ENCODE peak calls at places on chromosomes 12 and 14, in ten cellular contexts. One of them, this sample, is unnamed.

GRCh38 chr14:54348001-54348611 is 48.7 kb upstream of the CDKN3 start:
- DNase-seq in breast epithelium: no peak
- DNase-seq in A549: peak
- DNase-seq in esophagus squamous epithelium: no peak
- DNase-seq in vagina: no peak
- DNase-seq in ovary: no peak
- DNase-seq in suprapubic skin: no peak
- DNase-seq in sigmoid colon: no peak
- DNase-seq in HCT116: peak
- DNase-seq in GM12878: no peak
- DNase-seq in this sample: no peak

GRCh38 chr12:120791669-120792176 is 66.1 kb downstream of the ACADS start:
- DNase-seq in breast epithelium: no peak
- DNase-seq in A549: no peak
- DNase-seq in esophagus squamous epithelium: no peak
- DNase-seq in vagina: no peak
- DNase-seq in ovary: no peak
- DNase-seq in suprapubic skin: no peak
- DNase-seq in sigmoid colon: no peak
- DNase-seq in HCT116: no peak
- DNase-seq in GM12878: no peak
- DNase-seq in this sample: no peak

GRCh38 chr12:127411141-127411915 is 855.6 kb upstream of the TMEM132C start:
- DNase-seq in breast epithelium: no peak
- DNase-seq in A549: no peak
- DNase-seq in esophagus squamous epithelium: no peak
- DNase-seq in vagina: no peak
- DNase-seq in ovary: no peak
- DNase-seq in suprapubic skin: no peak
- DNase-seq in sigmoid colon: no peak
- DNase-seq in HCT116: no peak
- DNase-seq in GM12878: no peak
- DNase-seq in this sample: no peak

GRCh38 chr14:68770553-68771286 is 22.1 kb downstream of the ZFP36L1 start:
- DNase-seq in breast epithelium: no peak
- DNase-seq in A549: no peak
- DNase-seq in esophagus squamous epithelium: no peak
- DNase-seq in vagina: no peak
- DNase-seq in ovary: no peak
- DNase-seq in suprapubic skin: peak
- DNase-seq in sigmoid colon: no peak
- DNase-seq in HCT116: no peak
- DNase-seq in GM12878: no peak
- DNase-seq in this sample: no peak

GRCh38 chr12:24015771-24016170 is 66.3 kb upstream of the SOX5 start:
- DNase-seq in breast epithelium: no peak
- DNase-seq in A549: no peak
- DNase-seq in esophagus squamous epithelium: no peak
- DNase-seq in vagina: no peak
- DNase-seq in ovary: no peak
- DNase-seq in suprapubic skin: no peak
- DNase-seq in sigmoid colon: no peak
- DNase-seq in HCT116: no peak
- DNase-seq in GM12878: no peak
- DNase-seq in this sample: no peak

GRCh38 chr12:101076940-101077351 is 133.1 kb downstream of the SLC5A8 start:
- DNase-seq in breast epithelium: no peak
- DNase-seq in A549: no peak
- DNase-seq in esophagus squamous epithelium: no peak
- DNase-seq in vagina: no peak
- DNase-seq in ovary: no peak
- DNase-seq in suprapubic skin: no peak
- DNase-seq in sigmoid colon: no peak
- DNase-seq in HCT116: no peak
- DNase-seq in GM12878: no peak
- DNase-seq in this sample: no peak

GRCh38 chr12:92593734-92594402 is 108.9 kb upstream of the PLEKHG7 start:
- DNase-seq in breast epithelium: peak
- DNase-seq in A549: peak
- DNase-seq in esophagus squamous epithelium: no peak
- DNase-seq in vagina: no peak
- DNase-seq in ovary: no peak
- DNase-seq in suprapubic skin: no peak
- DNase-seq in sigmoid colon: peak
- DNase-seq in HCT116: no peak
- DNase-seq in GM12878: peak
- DNase-seq in this sample: no peak

GRCh38 chr12:14960548-14961465 is 594 bp downstream of the ARHGDIB start:
- DNase-seq in breast epithelium: no peak
- DNase-seq in A549: no peak
- DNase-seq in esophagus squamous epithelium: no peak
- DNase-seq in vagina: no peak
- DNase-seq in ovary: no peak
- DNase-seq in suprapubic skin: no peak
- DNase-seq in sigmoid colon: no peak
- DNase-seq in HCT116: no peak
- DNase-seq in GM12878: no peak
- DNase-seq in this sample: no peak

GRCh38 chr12:85156569-85156968 is 120.4 kb downstream of the LRRIQ1 start:
- DNase-seq in breast epithelium: no peak
- DNase-seq in A549: no peak
- DNase-seq in esophagus squamous epithelium: no peak
- DNase-seq in vagina: no peak
- DNase-seq in ovary: no peak
- DNase-seq in suprapubic skin: no peak
- DNase-seq in sigmoid colon: no peak
- DNase-seq in HCT116: no peak
- DNase-seq in GM12878: no peak
- DNase-seq in this sample: no peak

GRCh38 chr12:14924541-14924940 is 13.8 kb downstream of the ERP27 start:
- DNase-seq in breast epithelium: no peak
- DNase-seq in A549: no peak
- DNase-seq in esophagus squamous epithelium: no peak
- DNase-seq in vagina: no peak
- DNase-seq in ovary: no peak
- DNase-seq in suprapubic skin: no peak
- DNase-seq in sigmoid colon: no peak
- DNase-seq in HCT116: no peak
- DNase-seq in GM12878: no peak
- DNase-seq in this sample: no peak

GRCh38 chr12:110071504-110071903 is 23.2 kb upstream of the C12orf76 start:
- DNase-seq in breast epithelium: no peak
- DNase-seq in A549: no peak
- DNase-seq in esophagus squamous epithelium: no peak
- DNase-seq in vagina: no peak
- DNase-seq in ovary: no peak
- DNase-seq in suprapubic skin: no peak
- DNase-seq in sigmoid colon: no peak
- DNase-seq in HCT116: no peak
- DNase-seq in GM12878: no peak
- DNase-seq in this sample: no peak

GRCh38 chr12:110068654-110069053 is 20.3 kb upstream of the C12orf76 start:
- DNase-seq in breast epithelium: no peak
- DNase-seq in A549: no peak
- DNase-seq in esophagus squamous epithelium: no peak
- DNase-seq in vagina: no peak
- DNase-seq in ovary: no peak
- DNase-seq in suprapubic skin: no peak
- DNase-seq in sigmoid colon: no peak
- DNase-seq in HCT116: no peak
- DNase-seq in GM12878: no peak
- DNase-seq in this sample: no peak

GRCh38 chr12:110067531-110067930 is 19.2 kb upstream of the C12orf76 start:
- DNase-seq in breast epithelium: no peak
- DNase-seq in A549: no peak
- DNase-seq in esophagus squamous epithelium: no peak
- DNase-seq in vagina: no peak
- DNase-seq in ovary: no peak
- DNase-seq in suprapubic skin: no peak
- DNase-seq in sigmoid colon: no peak
- DNase-seq in HCT116: no peak
- DNase-seq in GM12878: no peak
- DNase-seq in this sample: no peak

GRCh38 chr12:110059651-110060000 is 11.3 kb upstream of the C12orf76 start:
- DNase-seq in breast epithelium: no peak
- DNase-seq in A549: no peak
- DNase-seq in esophagus squamous epithelium: no peak
- DNase-seq in vagina: no peak
- DNase-seq in ovary: no peak
- DNase-seq in suprapubic skin: no peak
- DNase-seq in sigmoid colon: no peak
- DNase-seq in HCT116: no peak
- DNase-seq in GM12878: no peak
- DNase-seq in this sample: no peak

DNA sequence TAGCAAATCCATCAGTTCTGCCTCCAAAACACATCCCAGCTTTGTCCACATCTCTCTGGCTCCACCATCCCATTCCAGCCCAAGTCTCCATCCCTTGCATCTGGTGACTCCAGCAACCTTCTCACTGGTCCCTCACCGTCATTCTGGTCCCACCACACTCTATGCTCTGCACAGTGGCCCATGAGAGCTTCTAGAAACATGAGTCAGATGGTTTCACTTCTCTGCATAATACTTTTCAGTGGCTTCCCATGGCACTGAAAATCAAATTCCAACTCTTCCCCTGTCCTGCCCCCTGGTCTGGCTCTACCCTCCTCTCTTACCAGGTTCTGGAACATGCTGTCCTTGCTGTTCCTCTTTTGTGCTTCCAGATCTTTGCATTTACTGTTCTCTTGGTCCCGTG is 17.2 kb upstream of the C12orf76 start:
- DNase-seq in breast epithelium: no peak
- DNase-seq in A549: no peak
- DNase-seq in esophagus squamous epithelium: no peak
- DNase-seq in vagina: no peak
- DNase-seq in ovary: no peak
- DNase-seq in suprapubic skin: no peak
- DNase-seq in sigmoid colon: no peak
- DNase-seq in HCT116: no peak
- DNase-seq in GM12878: no peak
- DNase-seq in this sample: no peak
- H3K4me3 ChIP-seq in breast epithelium: no peak
- H3K4me3 ChIP-seq in A549: no peak
- H3K4me3 ChIP-seq in esophagus squamous epithelium: no peak
- H3K4me3 ChIP-seq in vagina: no peak
- H3K4me3 ChIP-seq in ovary: no peak
- H3K4me3 ChIP-seq in suprapubic skin: no peak
- H3K4me3 ChIP-seq in sigmoid colon: no peak
- H3K4me3 ChIP-seq in HCT116: no peak
- H3K4me3 ChIP-seq in GM12878: no peak
- H3K4me3 ChIP-seq in this sample: no peak

DNA sequence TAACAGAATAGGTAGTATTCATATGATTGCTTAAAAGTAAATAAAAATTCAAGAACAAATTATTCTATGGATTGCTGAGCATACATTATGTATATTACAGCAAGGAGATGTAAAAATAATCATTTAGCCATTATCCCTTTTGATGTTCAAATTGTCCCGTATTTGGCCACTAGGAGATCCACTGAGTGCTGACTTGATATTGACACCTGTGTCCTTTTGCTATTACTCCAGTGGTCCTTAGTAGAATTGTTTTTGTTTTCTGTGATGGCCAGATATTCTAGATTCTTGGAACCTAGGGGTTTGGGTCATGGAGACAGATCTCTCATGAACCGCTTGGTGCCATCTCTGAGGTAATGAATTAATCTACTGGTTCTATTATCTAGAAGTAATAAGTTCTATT is 16.8 kb downstream of the ERO1A start:
- DNase-seq in breast epithelium: no peak
- DNase-seq in A549: peak
- DNase-seq in esophagus squamous epithelium: no peak
- DNase-seq in vagina: no peak
- DNase-seq in ovary: no peak
- DNase-seq in suprapubic skin: no peak
- DNase-seq in sigmoid colon: no peak
- DNase-seq in HCT116: no peak
- DNase-seq in GM12878: no peak
- DNase-seq in this sample: no peak
- TF ChIP-seq CTCF in breast epithelium: no peak
- TF ChIP-seq CTCF in A549: peak
- TF ChIP-seq CTCF in esophagus squamous epithelium: no peak
- TF ChIP-seq CTCF in vagina: no peak
- TF ChIP-seq CTCF in ovary: no peak
- TF ChIP-seq CTCF in suprapubic skin: no peak
- TF ChIP-seq CTCF in sigmoid colon: no peak
- TF ChIP-seq CTCF in HCT116: no peak
- TF ChIP-seq CTCF in GM12878: peak
- TF ChIP-seq CTCF in this sample: no peak

GRCh38 chr12:71438670-71439361 is 782 bp upstream of the LGR5 start:
- DNase-seq in breast epithelium: no peak
- DNase-seq in A549: no peak
- DNase-seq in esophagus squamous epithelium: no peak
- DNase-seq in vagina: no peak
- DNase-seq in ovary: no peak
- DNase-seq in suprapubic skin: no peak
- DNase-seq in sigmoid colon: no peak
- DNase-seq in HCT116: no peak
- DNase-seq in GM12878: no peak
- DNase-seq in this sample: no peak

GRCh38 chr12:71440393-71441349 is 1.1 kb downstream of the LGR5 start:
- DNase-seq in breast epithelium: no peak
- DNase-seq in A549: no peak
- DNase-seq in esophagus squamous epithelium: no peak
- DNase-seq in vagina: no peak
- DNase-seq in ovary: no peak
- DNase-seq in suprapubic skin: no peak
- DNase-seq in sigmoid colon: no peak
- DNase-seq in HCT116: no peak
- DNase-seq in GM12878: no peak
- DNase-seq in this sample: no peak

GRCh38 chr12:71441350-71441748 is 1.8 kb downstream of the LGR5 start:
- DNase-seq in breast epithelium: no peak
- DNase-seq in A549: no peak
- DNase-seq in esophagus squamous epithelium: no peak
- DNase-seq in vagina: no peak
- DNase-seq in ovary: no peak
- DNase-seq in suprapubic skin: no peak
- DNase-seq in sigmoid colon: no peak
- DNase-seq in HCT116: no peak
- DNase-seq in GM12878: no peak
- DNase-seq in this sample: no peak

GRCh38 chr12:71439362-71439612 is 311 bp upstream of the LGR5 start:
- DNase-seq in breast epithelium: no peak
- DNase-seq in A549: no peak
- DNase-seq in esophagus squamous epithelium: no peak
- DNase-seq in vagina: no peak
- DNase-seq in ovary: no peak
- DNase-seq in suprapubic skin: no peak
- DNase-seq in sigmoid colon: no peak
- DNase-seq in HCT116: no peak
- DNase-seq in GM12878: no peak
- DNase-seq in this sample: no peak

GRCh38 chr12:71439613-71440392 is at the start of gene LGR5:
- DNase-seq in breast epithelium: no peak
- DNase-seq in A549: no peak
- DNase-seq in esophagus squamous epithelium: no peak
- DNase-seq in vagina: no peak
- DNase-seq in ovary: peak
- DNase-seq in suprapubic skin: peak
- DNase-seq in sigmoid colon: no peak
- DNase-seq in HCT116: no peak
- DNase-seq in GM12878: no peak
- DNase-seq in this sample: peak
- TF ChIP-seq POLR2A in breast epithelium: no peak
- TF ChIP-seq POLR2A in A549: no peak
- TF ChIP-seq POLR2A in esophagus squamous epithelium: no peak
- TF ChIP-seq POLR2A in vagina: no peak
- TF ChIP-seq POLR2A in ovary: no peak
- TF ChIP-seq POLR2A in suprapubic skin: no peak
- TF ChIP-seq POLR2A in sigmoid colon: no peak
- TF ChIP-seq POLR2A in HCT116: no peak
- TF ChIP-seq POLR2A in GM12878: no peak
- TF ChIP-seq POLR2A in this sample: no peak

GRCh38 chr12:12812605-12813119 is 484 bp upstream of the DDX47 start:
- DNase-seq in breast epithelium: no peak
- DNase-seq in A549: no peak
- DNase-seq in esophagus squamous epithelium: no peak
- DNase-seq in vagina: no peak
- DNase-seq in ovary: no peak
- DNase-seq in suprapubic skin: no peak
- DNase-seq in sigmoid colon: no peak
- DNase-seq in HCT116: no peak
- DNase-seq in GM12878: no peak
- DNase-seq in this sample: peak
- H3K4me3 ChIP-seq in breast epithelium: peak
- H3K4me3 ChIP-seq in A549: no peak
- H3K4me3 ChIP-seq in esophagus squamous epithelium: no peak
- H3K4me3 ChIP-seq in vagina: no peak
- H3K4me3 ChIP-seq in ovary: no peak
- H3K4me3 ChIP-seq in suprapubic skin: peak
- H3K4me3 ChIP-seq in sigmoid colon: no peak
- H3K4me3 ChIP-seq in HCT116: peak
- H3K4me3 ChIP-seq in GM12878: no peak
- H3K4me3 ChIP-seq in this sample: no peak